ENCODE peak calls at places on chromosomes 1 and 21, in ten cellular contexts. M, F, Q, D, P, Y, S, C, J and I are unnamed samples.

GRCh38 chr1:39672551-39672947 is 642 bp upstream of the NT5C1A start:
- DNase-seq in M (peak; percentile 18), C (no peak), P (no peak), F (no peak), S (no peak), J (peak; percentile 61), Q (no peak), D (no peak), Y (no peak), I (no peak)

GRCh38 chr1:173744651-173745050 is 29.9 kb downstream of the KLHL20 start:
- DNase-seq in F (no peak), S (no peak), M (no peak), P (no peak), D (no peak), Q (no peak), C (no peak), J (no peak), Y (no peak), I (no peak)

GRCh38 chr1:32773018-32773763 is 44.0 kb downstream of the YARS1 start:
- DNase-seq in C (peak; percentile 62), F (peak; percentile 83), D (peak; percentile 82), J (peak; percentile 89), M (peak; percentile 79), P (peak; percentile 91), Q (peak; percentile 86), Y (peak; percentile 67), S (peak; percentile 82), I (no peak)

GRCh38 chr1:27366113-27366410 is 699 bp downstream of the MAP3K6 start:
- DNase-seq in J (peak; percentile 62), Q (peak; percentile 87), Y (peak; percentile 62), P (peak; percentile 93), F (peak; percentile 50), M (peak; percentile 86), S (peak; percentile 78), C (peak; percentile 82), D (peak; percentile 71), I (no peak)

GRCh38 chr1:163796394-163796821 is 474.7 kb downstream of the NUF2 start:
- DNase-seq in D (no peak), F (no peak), J (no peak), Q (no peak), Y (no peak), M (peak; percentile 38), C (no peak), P (no peak), S (peak; percentile 29), I (no peak)

GRCh38 chr1:199272690-199273089 is 633.9 kb downstream of the PTPRC start:
- DNase-seq in Y (no peak), M (peak; percentile 86), J (peak; percentile 20), S (peak; percentile 22), C (no peak), F (peak; percentile 97), Q (no peak), D (no peak), P (peak; percentile 54), I (no peak)

GRCh38 chr21:15966651-15967050 is 236.9 kb downstream of the USP25 start:
- DNase-seq in F (no peak), Q (no peak), Y (no peak), S (no peak), M (no peak), P (no peak), C (no peak), J (no peak), D (no peak), I (no peak)

GRCh38 chr1:200739499-200740290 is 1.0 kb downstream of the CAMSAP2 start:
- DNase-seq in J (no peak), D (peak; percentile 51), P (peak; percentile 91), F (peak; percentile 40), C (peak; percentile 16), Q (peak; percentile 51), S (peak; percentile 28), Y (no peak), M (peak; percentile 51), I (no peak)

GRCh38 chr1:165543651-165544452 is at the start of gene LRRC52:
- DNase-seq in M (no peak), P (peak; percentile 87), D (no peak), Q (no peak), Y (no peak), F (no peak), S (no peak), C (no peak), J (no peak), I (no peak)

GRCh38 chr1:59427155-59427554 is 130.3 kb downstream of the FGGY start:
- DNase-seq in C (no peak), M (peak; percentile 73), Y (no peak), S (peak; percentile 40), D (no peak), P (peak; percentile 90), Q (peak; percentile 77), F (no peak), J (no peak), I (no peak)

GRCh38 chr1:171983584-171983983 is 142.3 kb downstream of the DNM3 start:
- DNase-seq in M (peak; percentile 71), C (no peak), D (no peak), J (no peak), S (peak; percentile 43), P (no peak), Y (no peak), F (peak; percentile 65), Q (no peak), I (no peak)

GRCh38 chr1:153265457-153265856 is 6.0 kb downstream of the LORICRIN start:
- DNase-seq in C (no peak), S (no peak), P (no peak), F (no peak), M (no peak), Y (no peak), Q (no peak), D (no peak), J (no peak), I (no peak)

GRCh38 chr1:26165126-26165892 is 3.5 kb downstream of the C1orf232 start:
- DNase-seq in M (no peak), S (no peak), Q (no peak), C (no peak), P (no peak), D (no peak), F (peak; percentile 23), J (no peak), Y (no peak), I (no peak)

GRCh38 chr1:229407206-229408026 is 26.5 kb downstream of the ACTA1 start:
- DNase-seq in J (no peak), D (peak; percentile 64), P (peak; percentile 53), Q (no peak), Y (no peak), C (no peak), S (no peak), M (peak; percentile 20), F (no peak), I (no peak)

GRCh38 chr1:215482079-215482478 is 85.0 kb upstream of the KCTD3 start:
- DNase-seq in Q (no peak), F (no peak), Y (no peak), J (no peak), M (no peak), P (no peak), D (no peak), C (no peak), S (no peak), I (no peak)

GRCh38 chr1:15436881-15437449 is 1.3 kb upstream of the CTRC start:
- DNase-seq in S (no peak), Q (no peak), M (no peak), F (no peak), J (no peak), D (no peak), C (no peak), P (no peak), Y (no peak), I (no peak)

GRCh38 chr1:8822383-8823294 is 5.2 kb upstream of the RERE start:
- DNase-seq in F (peak; percentile 85), J (no peak), M (peak; percentile 92), Y (no peak), P (no peak), D (no peak), C (no peak), S (no peak), Q (no peak), I (no peak)

GRCh38 chr1:2561898-2562895 is 6.0 kb downstream of the TNFRSF14 start:
- DNase-seq in M (peak; percentile 27), P (no peak), Q (no peak), F (no peak), C (no peak), S (no peak), Y (no peak), J (no peak), D (peak; percentile 36), I (no peak)

GRCh38 chr1:79711001-79711431 is 704.5 kb upstream of the ADGRL4 start:
- DNase-seq in F (peak; percentile 37), D (no peak), M (peak; percentile 26), Q (no peak), S (no peak), P (no peak), J (peak; percentile 14), C (no peak), Y (no peak), I (no peak)

GRCh38 chr1:84780000-84780716 is 89.9 kb upstream of the SSX2IP start:
- DNase-seq in S (no peak), D (no peak), P (no peak), Y (no peak), J (no peak), M (peak; percentile 81), C (no peak), Q (no peak), F (no peak), I (peak; percentile 61)

GRCh38 chr21:45085700-45086099 is 11.3 kb downstream of the ADARB1 start:
- DNase-seq in C (no peak), S (no peak), J (no peak), D (no peak), Q (no peak), P (no peak), M (no peak), F (no peak), Y (no peak), I (no peak)

GRCh38 chr1:176119549-176119948 is 87.5 kb downstream of the COP1 start:
- DNase-seq in C (no peak), M (peak; percentile 51), P (no peak), D (no peak), Y (no peak), J (peak; percentile 11), F (peak; percentile 44), Q (no peak), S (peak; percentile 33), I (no peak)